ENCODE peak calls at places on chromosomes 7 and 10, in four cellular contexts. T is naive thymus-derived CD4-positive, alpha-beta T cell; B is A549; V is psoas muscle. O is an unnamed sample.
A peak's percentile ranks its signal among the peaks of the same experiment; 100 is the strongest.

GRCh38 chr10:91541481-91541880 is 91.4 kb downstream of the PPP1R3C start:
- DNase-seq in T (no peak), B (no peak), V (no peak), O (no peak)

GRCh38 chr7:42745357-42746022 is 166.4 kb downstream of the C7orf25 start:
- DNase-seq in T (no peak), B (peak; percentile 24), V (peak; percentile 39), O (peak; percentile 60)

GRCh38 chr10:58967551-58968418 is 208.7 kb upstream of the PHYHIPL start:
- DNase-seq in T (no peak), B (peak; percentile 36), V (no peak), O (no peak)

GRCh38 chr7:33687601-33688000 is 217.7 kb upstream of the BMPER start:
- DNase-seq in T (no peak), B (no peak), V (no peak), O (no peak)

GRCh38 chr7:135192914-135193536 is 18.3 kb downstream of the WDR91 start:
- DNase-seq in T (no peak), B (no peak), V (no peak), O (no peak)

GRCh38 chr7:66847879-66848810 is 72.9 kb upstream of the TMEM248 start:
- DNase-seq in T (no peak), B (peak; percentile 18), V (no peak), O (no peak)

GRCh38 chr7:151426486-151426905 is 13.4 kb downstream of the CRYGN start:
- DNase-seq in T (no peak), B (peak; percentile 77), V (peak; percentile 85), O (no peak)

GRCh38 chr10:101046332-101047238 is 15.2 kb upstream of the KAZALD1 start:
- DNase-seq in T (no peak), B (no peak), V (no peak), O (no peak)

GRCh38 chr10:73997479-73997805 is 474 bp upstream of the VCL start:
- DNase-seq in T (no peak), B (peak; percentile 52), V (no peak), O (peak; percentile 88)

GRCh38 chr7:45153238-45153637 is 4.4 kb upstream of the RAMP3 start:
- DNase-seq in T (no peak), B (no peak), V (no peak), O (peak; percentile 40)

GRCh38 chr7:10724449-10724848 is 249.2 kb upstream of the PHF14 start:
- DNase-seq in T (no peak), B (no peak), V (no peak), O (no peak)

DNA sequence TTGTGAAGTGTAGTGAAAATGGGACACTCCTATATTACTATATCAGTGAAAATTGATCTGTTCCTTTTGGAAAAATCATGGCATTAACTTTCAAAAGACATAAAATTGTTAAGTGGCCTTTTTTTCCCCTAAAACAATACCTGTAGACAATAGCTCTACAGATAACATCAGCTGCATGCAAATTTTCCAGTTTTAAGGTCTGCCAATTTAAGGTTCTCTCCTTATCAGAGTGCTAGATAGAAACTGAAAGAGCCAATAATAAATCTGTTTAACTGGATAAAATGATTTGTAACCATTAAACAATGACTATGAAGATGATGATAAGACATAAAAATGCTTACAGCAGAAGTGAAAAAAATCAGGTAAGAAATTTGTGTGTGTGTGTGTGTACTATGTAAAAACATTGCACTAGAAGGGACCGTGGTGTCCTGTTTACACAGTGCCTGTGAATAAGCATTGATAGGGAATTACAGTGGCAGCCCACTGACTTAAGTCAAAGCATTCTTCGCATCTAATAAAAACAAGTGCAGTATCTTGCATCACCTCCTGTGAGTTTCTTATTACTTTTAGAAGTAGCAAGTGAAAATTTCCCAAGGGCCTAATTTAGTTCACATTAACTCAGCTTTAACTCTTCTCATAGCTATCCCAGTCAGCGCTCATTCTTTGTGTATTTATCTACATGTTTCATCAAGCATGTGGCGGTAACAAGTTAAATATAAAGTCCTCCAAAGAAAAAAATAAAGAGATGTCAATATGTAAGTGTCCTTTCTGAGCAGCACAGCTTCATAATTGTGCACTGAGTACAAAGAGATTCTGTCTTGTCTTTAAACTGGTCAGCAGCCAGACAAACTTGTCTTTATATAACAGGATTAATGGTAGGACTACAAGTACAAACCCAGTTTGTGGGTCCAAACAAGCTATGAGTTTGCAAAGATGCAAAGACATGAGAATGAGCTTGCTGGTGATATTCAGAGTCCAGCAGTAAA is 261.9 kb downstream of the ARL4A start:
- DNase-seq in T (no peak), B (no peak), V (no peak), O (no peak)
- H3K4me3 ChIP-seq in T (no peak overlapping the region), B (no peak overlapping the region), V (no peak overlapping the region), O (no peak overlapping the region)

GRCh38 chr10:43403911-43404674 is 4.9 kb downstream of the HNRNPF start:
- DNase-seq in T (no peak), B (no peak), V (no peak), O (no peak)

GRCh38 chr10:43404675-43405221 is 4.2 kb downstream of the HNRNPF start:
- DNase-seq in T (no peak), B (no peak), V (no peak), O (no peak)

GRCh38 chr10:43401627-43402026 is 7.4 kb downstream of the HNRNPF start:
- DNase-seq in T (no peak), B (no peak), V (no peak), O (no peak)

GRCh38 chr10:43402176-43402575 is 6.8 kb downstream of the HNRNPF start:
- DNase-seq in T (no peak), B (no peak), V (no peak), O (peak; percentile 3)

DNA sequence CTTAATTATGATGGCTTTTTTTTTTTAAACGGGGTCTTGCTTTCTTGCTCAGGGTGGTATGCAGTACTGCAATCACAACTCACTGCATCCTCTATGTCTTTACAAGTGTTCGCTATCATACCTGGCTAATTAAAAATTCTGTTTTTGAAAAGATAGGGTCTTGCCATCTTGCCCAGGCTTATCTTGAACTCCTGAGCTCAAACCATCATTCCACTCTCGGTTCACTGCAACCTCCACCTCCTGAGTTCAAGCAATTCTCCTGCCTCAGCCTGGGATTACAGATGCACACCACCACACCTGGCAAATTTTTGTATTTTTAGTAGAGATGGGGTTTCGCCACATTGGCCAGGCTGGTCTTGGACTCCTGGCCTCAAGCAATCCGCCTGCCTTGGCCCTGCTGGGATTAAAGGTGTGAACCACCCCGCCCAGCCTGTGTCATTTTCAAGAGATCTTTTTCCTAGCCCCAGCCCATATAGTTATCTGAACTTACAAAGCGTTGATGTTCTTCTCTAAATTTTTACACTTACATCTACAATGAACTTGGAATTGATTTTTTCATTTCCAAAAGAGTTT is 6.0 kb downstream of the HNRNPF start:
- DNase-seq in T (no peak), B (no peak), V (no peak), O (no peak)
- H3K4me3 ChIP-seq in T (peak overlapping the region; percentile 5), B (no peak overlapping the region), V (no peak overlapping the region), O (no peak overlapping the region)

GRCh38 chr10:102245932-102246251 is 560 bp downstream of the GBF1 start:
- DNase-seq in T (no peak), B (no peak), V (no peak), O (no peak)

GRCh38 chr10:102245101-102245931 is at the start of gene GBF1:
- DNase-seq in T (peak; percentile 96), B (peak; percentile 100), V (peak; percentile 89), O (peak; percentile 87)

GRCh38 chr10:102246261-102246660 is 929 bp downstream of the GBF1 start:
- DNase-seq in T (no peak), B (no peak), V (no peak), O (no peak)

GRCh38 chr10:102243304-102243703 is 2.0 kb upstream of the PITX3 start:
- DNase-seq in T (no peak), B (no peak), V (no peak), O (no peak)

GRCh38 chr10:102247724-102248123 is 2.4 kb downstream of the GBF1 start:
- DNase-seq in T (no peak), B (no peak), V (no peak), O (no peak)
- H3K4me3 ChIP-seq in T (no peak overlapping the region), B (no peak overlapping the region), V (peak overlapping the region; percentile 89), O (no peak overlapping the region)

DNA sequence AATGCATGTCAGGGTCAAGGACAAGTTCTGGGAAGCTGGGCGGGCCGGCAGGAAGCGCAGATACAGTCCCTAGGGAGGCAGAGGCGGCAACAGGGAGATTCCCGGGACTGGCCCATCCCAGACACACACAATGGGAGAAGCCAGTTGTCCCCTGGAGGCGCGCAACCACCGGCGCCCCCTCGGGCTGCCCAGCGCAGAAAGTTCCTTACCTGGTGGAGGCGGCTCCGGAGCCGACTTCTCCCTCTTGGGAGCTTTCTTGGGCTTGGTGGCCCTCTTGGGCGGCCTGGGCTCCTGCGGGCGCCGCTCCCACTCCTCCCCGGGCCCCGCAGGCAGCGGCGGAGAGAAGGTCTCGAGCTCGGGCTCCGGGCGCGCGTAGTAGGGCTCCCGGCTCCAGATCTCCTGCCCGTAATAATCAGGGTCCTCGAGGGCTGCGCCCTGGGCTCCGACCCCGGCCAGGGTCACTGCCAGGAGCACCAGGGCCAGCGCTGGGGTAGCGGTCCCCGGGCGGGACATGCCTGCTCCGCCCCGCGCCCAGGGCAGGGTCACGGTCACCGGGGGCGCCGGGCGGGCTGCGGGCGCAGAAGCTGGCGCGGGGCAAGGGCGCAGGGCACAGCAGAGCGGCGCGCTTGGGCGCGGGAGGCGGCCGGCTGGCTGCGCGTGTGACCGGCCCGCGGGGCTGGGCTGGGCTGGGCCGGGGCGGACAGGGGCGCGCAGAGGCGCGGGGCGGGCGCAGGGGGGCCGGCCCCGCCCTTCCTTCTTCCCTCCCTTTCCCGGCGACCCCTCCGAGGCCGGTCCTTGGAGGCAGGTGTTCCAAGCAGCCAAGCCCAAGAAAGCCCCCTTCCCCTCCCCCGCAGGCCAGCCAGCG is at the start of gene CPXM2:
- DNase-seq in T (no peak), B (no peak), V (peak; percentile 46), O (no peak)
- H3K4me3 ChIP-seq in T (no peak within 1 kb of the TSS), B (no peak within 1 kb of the TSS), V (peak within 1 kb of the TSS; percentile 55), O (no peak within 1 kb of the TSS)